ENCODE peak calls at places on chromosomes 16 and 17, in four cellular contexts. K is HepG2, B is K562, X is GM12878. N is an unnamed sample.

GRCh38 chr16:2511996-2512919 is 1.5 kb upstream of the ATP6V0C start:
- DNase-seq in K (no peak), B (no peak), X (no peak), N (no peak)

GRCh38 chr16:35753559-35754390 is 2294.4 kb downstream of the TP53TG3F start:
- DNase-seq in K (no peak), B (no peak), X (no peak), N (no peak)

GRCh38 chr17:8439681-8440080 is 4.0 kb downstream of the NDEL1 start:
- DNase-seq in K (no peak), B (no peak), X (no peak), N (no peak)

GRCh38 chr16:89322381-89323119 is 105.0 kb downstream of the ZNF778 start:
- DNase-seq in K (peak), B (peak), X (no peak), N (peak)

GRCh38 chr17:31629696-31630470 is 229.2 kb downstream of the COPRS start:
- DNase-seq in K (no peak), B (no peak), X (no peak), N (no peak)

GRCh38 chr17:78924481-78925151 is 571 bp downstream of the TIMP2 start:
- DNase-seq in K (no peak), B (no peak), X (no peak), N (peak)

GRCh38 chr17:75755205-75755901 is 9.6 kb downstream of the GALK1 start:
- DNase-seq in K (no peak), B (no peak), X (no peak), N (no peak)

GRCh38 chr16:3101841-3102470 is 2.9 kb upstream of the ZSCAN10 start:
- DNase-seq in K (no peak), B (no peak), X (no peak), N (peak)

GRCh38 chr16:2992383-2993081 is 12.3 kb upstream of the PKMYT1 start:
- DNase-seq in K (no peak), B (no peak), X (no peak), N (no peak)

GRCh38 chr17:7856081-7856791 is 1.1 kb downstream of the NAA38 start:
- DNase-seq in K (no peak), B (peak), X (no peak), N (no peak)

GRCh38 chr17:74433421-74434121 is 1.7 kb downstream of the GPRC5C start:
- DNase-seq in K (peak), B (peak), X (no peak), N (no peak)

GRCh38 chr16:80580109-80580832 is 39.5 kb downstream of the DYNLRB2 start:
- DNase-seq in K (no peak), B (no peak), X (peak), N (no peak)

GRCh38 chr16:57184113-57184512 is 1.7 kb downstream of the PSME3IP1 start:
- DNase-seq in K (no peak), B (no peak), X (no peak), N (no peak)

GRCh38 chr16:57185945-57186629 is at the start of the genes PSME3IP1 and RSPRY1:
- DNase-seq in K (peak), B (peak), X (peak), N (peak)

GRCh38 chr16:57186630-57187507 is 740 bp downstream of the RSPRY1 start:
- DNase-seq in K (peak), B (peak), X (no peak), N (no peak)

GRCh38 chr16:57184890-57185445 is 871 bp downstream of the PSME3IP1 start:
- DNase-seq in K (no peak), B (no peak), X (no peak), N (no peak)

GRCh38 chr16:57185446-57185944 is 344 bp downstream of the PSME3IP1 start:
- DNase-seq in K (no peak), B (peak), X (no peak), N (no peak)
- TF ChIP-seq ETV6 in K (no peak), B (no peak), X (no peak), N (peak)

DNA sequence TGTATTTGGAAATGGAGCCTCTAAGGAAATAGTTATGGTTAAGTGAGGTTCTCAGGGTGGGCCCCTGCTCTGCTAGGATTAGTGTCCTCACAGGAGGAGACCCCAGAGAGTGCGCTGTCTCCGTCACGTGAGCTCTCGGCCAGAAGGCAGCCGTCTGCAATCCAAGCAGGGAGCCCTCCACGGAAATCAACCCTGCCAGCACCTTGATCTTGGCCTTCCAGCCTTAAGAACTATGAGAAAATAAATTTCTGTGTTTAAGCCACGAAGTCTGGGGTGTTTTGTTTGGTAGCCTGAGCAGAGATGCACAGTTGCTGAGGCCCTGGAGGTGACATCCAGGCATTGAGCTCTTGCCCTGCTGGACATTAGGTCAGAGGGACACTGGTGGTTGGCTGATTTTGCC is 32.4 kb upstream of the GSE1 start:
- DNase-seq in K (no peak), B (no peak), X (no peak), N (no peak)
- TF ChIP-seq NR2C2 in K (no peak), B (no peak), X (no peak), N (no peak)

DNA sequence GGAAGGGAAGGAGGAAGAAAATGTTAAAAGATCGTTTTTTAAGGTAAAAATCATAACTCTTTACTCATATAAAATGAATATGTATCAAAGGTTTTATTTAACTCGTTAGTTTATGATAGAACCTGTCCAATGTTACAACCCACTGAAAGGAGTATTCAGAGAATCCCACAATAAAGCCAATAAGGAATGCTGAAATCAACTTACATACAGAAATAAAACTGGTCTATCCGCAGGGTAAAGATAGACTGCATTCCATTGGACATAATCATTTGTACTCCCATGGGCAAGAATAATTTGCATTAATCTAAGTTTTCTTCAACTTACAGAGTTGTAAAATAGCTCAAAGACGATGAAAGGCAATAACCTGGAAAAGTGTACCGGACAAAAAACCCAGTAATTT is 17.9 kb upstream of the BEAN1 start:
- DNase-seq in K (no peak), B (no peak), X (no peak), N (no peak)
- TF ChIP-seq ETV6 in K (no peak), B (no peak), X (no peak), N (no peak)

GRCh38 chr16:27025581-27025980 is 41.1 kb upstream of the C16orf82 start:
- DNase-seq in K (no peak), B (peak), X (no peak), N (no peak)
- TF ChIP-seq NR2C2 in K (no peak), B (no peak), X (no peak), N (no peak)

DNA sequence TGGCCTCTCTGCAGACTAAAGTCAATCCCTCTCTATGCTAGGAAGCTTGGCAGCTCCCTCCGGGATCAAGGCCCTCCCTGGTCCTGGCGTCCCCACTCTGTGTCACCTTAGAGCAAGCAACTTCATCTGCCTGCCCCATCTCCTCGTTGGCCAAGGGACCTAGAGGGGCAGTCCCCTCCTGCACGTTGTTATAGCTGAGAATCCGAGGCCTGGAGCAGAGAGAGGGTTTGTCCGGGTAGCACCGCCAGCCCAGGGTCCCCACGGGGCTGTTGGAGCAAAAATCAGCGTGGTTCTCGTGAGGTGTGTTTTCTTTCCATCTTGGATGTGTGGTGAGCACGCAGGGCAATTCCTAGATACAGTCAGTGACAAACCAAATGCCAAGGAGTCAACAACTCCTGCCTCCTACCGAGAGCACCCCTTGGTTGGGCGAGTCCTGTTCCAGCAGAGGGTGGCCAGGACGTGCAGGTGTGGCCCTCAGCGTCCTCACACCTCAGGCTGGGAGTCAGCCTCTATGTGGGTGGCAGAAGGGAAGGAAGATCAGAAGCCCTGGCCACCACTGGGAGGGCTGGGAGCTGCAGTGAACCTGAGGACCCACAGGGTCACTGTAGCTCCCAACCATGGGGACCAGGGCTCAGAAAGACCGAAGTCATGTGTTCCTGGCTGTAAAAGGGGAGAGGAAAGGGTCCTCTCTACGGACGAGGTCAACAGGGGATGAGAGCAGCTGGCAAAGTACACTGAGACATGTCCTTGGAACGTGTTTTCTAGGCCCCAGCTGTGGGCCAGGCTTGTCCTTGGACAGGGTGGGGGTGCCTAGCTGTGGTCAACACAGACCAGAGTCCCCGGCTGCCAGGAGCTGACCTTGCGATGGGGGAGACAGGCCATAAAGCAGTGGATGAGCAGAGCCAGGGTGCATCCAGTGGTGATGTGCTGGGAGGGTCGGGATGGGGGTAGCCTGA is 85.6 kb upstream of the CIBAR2 start:
- DNase-seq in K (peak), B (no peak), X (no peak), N (no peak)
- TF ChIP-seq ETV6 in K (no peak), B (no peak), X (no peak), N (no peak)